ENCODE peak calls at places on chromosome 9, in seven cellular contexts. K is HCT116, V is K562, M is GM23338, Q is HepG2, G is GM12878, B is H1. J is an unnamed sample. For H3K4me1, the result is how much of the 10 kb centered on the place peaks cover.

GRCh38 chr9:3960661-3961144 is 339.2 kb downstream of the GLIS3 start:
- DNase-seq in K (no peak), V (no peak), M (no peak), Q (no peak), G (no peak), B (no peak), J (no peak)

GRCh38 chr9:101849102-101849707 is 110.8 kb upstream of the GRIN3A start:
- DNase-seq in K (no peak), V (no peak), M (no peak), Q (peak), G (no peak), B (no peak), J (no peak)

GRCh38 chr9:4572184-4572826 is 82.0 kb downstream of the SLC1A1 start:
- DNase-seq in K (no peak), V (no peak), M (no peak), Q (no peak), G (no peak), B (no peak), J (no peak)

GRCh38 chr9:128428644-128429504 is 8.2 kb downstream of the CERCAM start:
- DNase-seq in K (no peak), V (peak), M (no peak), Q (no peak), G (no peak), B (no peak), J (peak)

GRCh38 chr9:2159521-2160417 is 144.6 kb downstream of the SMARCA2 start:
- DNase-seq in K (no peak), V (no peak), M (peak), Q (no peak), G (no peak), B (no peak), J (peak)

GRCh38 chr9:15328946-15329345 is 21.9 kb upstream of the TTC39B start:
- DNase-seq in K (no peak), V (no peak), M (no peak), Q (no peak), G (no peak), B (no peak), J (no peak)

GRCh38 chr9:109143881-109144562 is 23.0 kb downstream of the FRRS1L start:
- DNase-seq in K (peak), V (peak), M (peak), Q (peak), G (peak), B (no peak), J (no peak)

GRCh38 chr9:124202447-124202971 is 55.2 kb upstream of the NEK6 start:
- DNase-seq in K (no peak), V (peak), M (no peak), Q (no peak), G (peak), B (no peak), J (peak)

GRCh38 chr9:18396102-18396728 is 77.7 kb upstream of the ADAMTSL1 start:
- DNase-seq in K (no peak), V (no peak), M (peak), Q (peak), G (no peak), B (no peak), J (peak)

GRCh38 chr9:2157277-2158105 is 142.3 kb downstream of the SMARCA2 start:
- DNase-seq in K (no peak), V (no peak), M (peak), Q (no peak), G (no peak), B (no peak), J (no peak)

GRCh38 chr9:129567842-129568559 is 52.9 kb downstream of the C9orf50 start:
- DNase-seq in K (peak), V (peak), M (peak), Q (peak), G (no peak), B (no peak), J (peak)

GRCh38 chr9:17807670-17808282 is 228.9 kb downstream of the SH3GL2 start:
- DNase-seq in K (no peak), V (no peak), M (no peak), Q (peak), G (no peak), B (no peak), J (no peak)

GRCh38 chr9:68750786-68751185 is 45.7 kb downstream of the PIP5K1B start:
- DNase-seq in K (no peak), V (no peak), M (peak), Q (peak), G (no peak), B (no peak), J (no peak)

GRCh38 chr9:91089405-91090131 is 272.1 kb downstream of the AUH start:
- DNase-seq in K (no peak), V (peak), M (peak), Q (peak), G (no peak), B (no peak), J (peak)

GRCh38 chr9:105360344-105360743 is 87.5 kb upstream of the FSD1L start:
- DNase-seq in K (no peak), V (no peak), M (no peak), Q (no peak), G (no peak), B (no peak), J (no peak)

GRCh38 chr9:77989909-77990308 is 41.7 kb downstream of the GNAQ start:
- DNase-seq in K (no peak), V (no peak), M (no peak), Q (no peak), G (no peak), B (no peak), J (no peak)

GRCh38 chr9:131116281-131117101 is 8.9 kb upstream of the NUP214 start:
- DNase-seq in K (no peak), V (peak), M (no peak), Q (no peak), G (no peak), B (no peak), J (no peak)

GRCh38 chr9:129197978-129198736 is 20.1 kb upstream of the IER5L start:
- DNase-seq in K (no peak), V (no peak), M (peak), Q (no peak), G (no peak), B (no peak), J (peak)

GRCh38 chr9:75930766-75931311 is 40.4 kb downstream of the PCSK5 start:
- DNase-seq in K (no peak), V (no peak), M (no peak), Q (no peak), G (no peak), B (no peak), J (no peak)

GRCh38 chr9:85610074-85610855 is 131.5 kb downstream of the AGTPBP1 start:
- DNase-seq in K (peak), V (peak), M (peak), Q (peak), G (peak), B (no peak), J (peak)

GRCh38 chr9:4241552-4241951 is 58.3 kb downstream of the GLIS3 start:
- DNase-seq in K (no peak), V (no peak), M (no peak), Q (no peak), G (no peak), B (no peak), J (no peak)

GRCh38 chr9:124755061-124755460 is 16.1 kb downstream of the NR6A1 start:
- DNase-seq in K (no peak), V (no peak), M (no peak), Q (no peak), G (no peak), B (no peak), J (no peak)

GRCh38 chr9:129143461-129143927 is 32.3 kb downstream of the PTPA start:
- DNase-seq in K (no peak), V (peak), M (peak), Q (peak), G (no peak), B (no peak), J (peak)

GRCh38 chr9:88106492-88106891 is 31.8 kb downstream of the SPATA31C2 start:
- DNase-seq in K (peak), V (no peak), M (peak), Q (no peak), G (no peak), B (no peak), J (no peak)

GRCh38 chr9:19630762-19631161 is 158.1 kb downstream of the SLC24A2 start:
- DNase-seq in K (no peak), V (no peak), M (no peak), Q (no peak), G (no peak), B (no peak), J (no peak)

GRCh38 chr9:115118471-115119156 is 657 bp upstream of the TNC start:
- DNase-seq in K (peak), V (no peak), M (peak), Q (no peak), G (no peak), B (peak), J (peak)

GRCh38 chr9:73200694-73201432 is 49.2 kb downstream of the ANXA1 start:
- DNase-seq in K (peak), V (peak), M (peak), Q (peak), G (no peak), B (no peak), J (peak)

GRCh38 chr9:95129651-95130291 is 187.7 kb downstream of the FANCC start:
- DNase-seq in K (no peak), V (no peak), M (no peak), Q (peak), G (no peak), B (no peak), J (no peak)

GRCh38 chr9:114078021-114078780 is at the start of gene AMBP:
- DNase-seq in K (no peak), V (peak), M (peak), Q (peak), G (no peak), B (no peak), J (no peak)

GRCh38 chr9:137669261-137669672 is 50.5 kb downstream of the EHMT1 start:
- DNase-seq in K (no peak), V (peak), M (peak), Q (no peak), G (no peak), B (no peak), J (no peak)

GRCh38 chr9:34576943-34577634 is 12.4 kb downstream of the CNTFR start:
- DNase-seq in K (no peak), V (no peak), M (peak), Q (no peak), G (no peak), B (no peak), J (no peak)
- TF ChIP-seq EZH2 in K (no peak), V (no peak), M (peak), Q (no peak), G (no peak), B (no peak), J (no peak)

GRCh38 chr9:136539427-136540412 is 6.1 kb downstream of the NOTCH1 start:
- DNase-seq in K (peak), V (peak), M (peak), Q (no peak), G (peak), B (no peak), J (peak)
- TF ChIP-seq POLR2AphosphoS5 in K (no peak), V (no peak), M (no peak), Q (no peak), G (no peak), B (no peak), J (peak)

GRCh38 chr9:36148652-36149051 is 12.1 kb downstream of the GLIPR2 start:
- DNase-seq in K (no peak), V (peak), M (no peak), Q (peak), G (peak), B (no peak), J (peak)
- H3K4me1 ChIP-seq in K (under half), V (under half), M (under half), Q (under half), G (half or more), B (under half), J (under half)

DNA sequence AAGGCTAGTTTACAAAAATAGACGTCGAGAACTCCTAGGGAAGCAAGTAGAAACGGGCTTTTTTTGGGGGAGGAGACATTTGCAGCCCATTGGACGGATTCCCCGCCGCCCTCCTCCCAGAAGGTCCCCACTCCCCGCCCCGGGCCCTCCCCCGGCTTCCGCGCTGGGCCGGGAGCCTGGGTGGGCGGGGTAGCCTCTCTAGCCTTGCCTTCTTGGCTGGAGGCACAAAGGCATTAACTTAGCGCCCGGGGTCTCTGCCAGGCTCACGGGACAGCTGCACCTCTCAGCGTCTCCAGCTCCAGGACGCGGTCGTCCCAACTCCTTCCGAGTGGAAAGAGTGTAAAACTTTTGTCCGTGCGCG is at the start of gene DMRTA1:
- DNase-seq in K (no peak), V (no peak), M (peak), Q (no peak), G (no peak), B (peak), J (peak)
- TF ChIP-seq EZH2 in K (no peak), V (no peak), M (no peak), Q (no peak), G (no peak), B (no peak), J (no peak)

DNA sequence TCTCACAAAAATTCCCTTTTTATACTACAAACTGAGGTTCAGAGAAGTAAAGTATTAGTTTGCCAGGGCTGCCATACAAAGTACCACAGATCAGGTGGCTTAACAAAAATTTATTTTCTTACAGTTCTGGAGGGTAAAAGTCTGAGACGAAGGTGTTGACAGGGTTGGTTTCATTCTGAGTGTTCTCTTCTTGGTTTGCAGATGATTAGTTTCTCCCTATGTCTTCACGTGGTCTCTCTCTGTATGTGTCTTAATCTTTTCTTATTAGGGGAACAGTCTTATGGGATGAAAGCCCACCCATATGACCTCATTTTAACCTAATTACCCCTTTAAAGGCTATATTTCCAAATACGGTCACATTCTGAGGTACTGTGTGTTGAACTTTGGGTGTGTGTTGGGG is 274.2 kb downstream of the BRINP1 start:
- DNase-seq in K (no peak), V (no peak), M (no peak), Q (no peak), G (no peak), B (no peak), J (no peak)
- TF ChIP-seq POLR2AphosphoS5 in K (no peak), V (no peak), M (no peak), Q (no peak), G (no peak), B (no peak), J (no peak)

GRCh38 chr9:34997375-34997774 is 7.8 kb downstream of the DNAJB5 start:
- DNase-seq in K (no peak), V (peak), M (no peak), Q (no peak), G (no peak), B (no peak), J (no peak)
- H3K4me1 ChIP-seq in K (under half), V (half or more), M (under half), Q (under half), G (under half), B (under half), J (under half)

DNA sequence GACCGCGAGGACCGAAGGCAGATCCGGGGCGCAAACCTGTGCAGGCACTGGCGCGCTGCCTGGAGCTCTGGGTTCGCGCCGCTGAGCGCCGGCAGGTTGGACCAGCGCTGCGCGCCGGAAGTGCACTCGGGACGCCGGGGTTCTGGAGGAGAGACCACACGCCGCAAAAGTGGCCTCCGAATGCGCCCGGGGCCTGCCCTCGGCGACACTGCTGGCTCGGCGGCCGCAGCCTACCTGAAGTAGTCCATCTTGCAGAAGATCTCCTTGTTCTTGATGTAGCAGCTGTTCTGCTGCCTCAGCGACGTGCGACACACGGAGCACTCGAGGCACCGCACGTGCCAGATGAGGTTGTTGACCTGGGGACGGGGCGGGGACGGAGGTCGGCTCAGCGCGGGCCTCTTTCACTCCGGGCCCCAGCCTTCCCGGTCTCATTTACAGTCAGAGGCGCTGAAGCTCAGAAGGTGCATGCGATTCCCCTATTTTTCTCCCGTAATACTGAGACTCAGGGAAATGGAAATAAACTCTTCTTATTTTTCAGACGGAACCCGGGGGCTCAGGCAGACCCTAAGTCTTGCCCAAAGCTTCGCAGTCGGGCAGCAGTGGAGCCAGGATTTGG is 2.5 kb downstream of the LHX6 start:
- DNase-seq in K (no peak), V (no peak), M (peak), Q (no peak), G (no peak), B (no peak), J (no peak)
- TF ChIP-seq EZH2 in K (no peak), V (no peak), M (peak), Q (no peak), G (no peak), B (peak), J (peak)

DNA sequence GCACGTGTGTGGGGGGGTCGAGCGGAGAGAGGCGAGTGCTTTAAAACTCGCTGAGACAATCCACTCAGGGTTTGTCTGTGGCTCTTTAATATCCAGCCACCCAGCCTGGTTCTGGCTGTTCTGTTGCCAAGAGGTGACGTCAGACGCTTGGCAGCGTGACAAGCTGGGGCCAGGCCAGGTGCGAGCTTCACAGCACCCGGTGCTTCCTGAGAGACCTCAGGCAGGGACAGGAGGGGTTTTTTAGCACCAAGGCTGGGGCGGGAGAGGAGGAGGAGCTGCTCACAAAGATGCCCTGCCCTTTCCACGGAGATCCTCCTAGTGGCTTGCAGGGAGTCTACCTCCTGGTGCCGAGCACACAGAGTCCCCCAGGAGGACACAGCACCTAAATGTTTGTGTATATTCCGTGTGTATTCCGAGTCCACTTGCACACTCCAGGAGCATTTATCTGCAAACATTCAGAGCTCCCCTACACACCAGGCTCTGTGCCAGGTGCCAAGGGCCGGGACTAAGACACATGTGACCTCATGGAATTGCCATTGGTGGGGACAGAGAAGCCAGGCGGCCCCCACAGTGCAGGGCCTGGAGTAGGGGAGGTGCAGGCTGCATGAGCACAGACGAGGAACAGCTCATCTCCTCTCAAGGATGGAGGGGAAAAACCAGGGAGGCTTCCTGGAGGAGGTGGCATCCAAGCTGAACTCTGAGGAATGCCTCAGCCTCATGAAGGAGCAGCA is 194.7 kb downstream of the OLFM1 start:
- DNase-seq in K (peak), V (no peak), M (no peak), Q (peak), G (no peak), B (no peak), J (no peak)
- TF ChIP-seq POLR2AphosphoS5 in K (peak), V (no peak), M (no peak), Q (no peak), G (no peak), B (no peak), J (no peak)